ENCODE peak calls at places on chromosomes 16 and 17, in nine cellular contexts. K is K562, P is GM23338, M is omental fat pad, Q is ovary, A is transverse colon, C is lower leg skin, D is type B pancreatic cell, F is gastrocnemius medialis. I is an unnamed sample.

GRCh38 chr16:719815-720506 is 985 bp upstream of the ANTKMT start:
- DNase-seq in K (peak), P (no peak), M (no peak), Q (no peak), A (peak), C (no peak), D (no peak), F (no peak), I (no peak)

GRCh38 chr16:65846210-65846602 is 520.3 kb upstream of the CDH5 start:
- DNase-seq in K (no peak), P (no peak), M (no peak), Q (no peak), A (no peak), C (no peak), D (no peak), F (no peak), I (no peak)

GRCh38 chr17:67879662-67880061 is 54.4 kb downstream of the BPTF start:
- DNase-seq in K (peak), P (peak), M (no peak), Q (no peak), A (no peak), C (no peak), D (no peak), F (no peak), I (no peak)

GRCh38 chr16:8644151-8644512 is 22.6 kb downstream of the METTL22 start:
- DNase-seq in K (no peak), P (no peak), M (no peak), Q (no peak), A (no peak), C (no peak), D (no peak), F (no peak), I (no peak)

GRCh38 chr17:82215095-82215971 is 2.7 kb upstream of the CCDC57 start:
- DNase-seq in K (peak), P (peak), M (no peak), Q (no peak), A (no peak), C (no peak), D (no peak), F (no peak), I (no peak)

GRCh38 chr17:79393358-79394038 is 217.4 kb downstream of the RBFOX3 start:
- DNase-seq in K (peak), P (peak), M (peak), Q (peak), A (peak), C (peak), D (peak), F (peak), I (peak)

GRCh38 chr17:51764387-51764971 is 394.0 kb downstream of the CA10 start:
- DNase-seq in K (peak), P (peak), M (no peak), Q (peak), A (peak), C (peak), D (no peak), F (no peak), I (no peak)

GRCh38 chr17:14048169-14048568 is 21.1 kb upstream of the COX10 start:
- DNase-seq in K (no peak), P (peak), M (no peak), Q (no peak), A (no peak), C (no peak), D (no peak), F (no peak), I (no peak)

GRCh38 chr17:68456529-68457167 is 648 bp downstream of the WIPI1 start:
- DNase-seq in K (no peak), P (peak), M (peak), Q (peak), A (peak), C (peak), D (no peak), F (peak), I (peak)

GRCh38 chr17:50129946-50130777 is at the start of gene SAMD14:
- DNase-seq in K (peak), P (peak), M (no peak), Q (no peak), A (no peak), C (no peak), D (no peak), F (no peak), I (no peak)

GRCh38 chr17:12047977-12048376 is 27.3 kb downstream of the MAP2K4 start:
- DNase-seq in K (peak), P (no peak), M (no peak), Q (no peak), A (no peak), C (no peak), D (no peak), F (no peak), I (no peak)

GRCh38 chr17:60639019-60639330 is 38.7 kb upstream of the BCAS3 start:
- DNase-seq in K (no peak), P (no peak), M (no peak), Q (no peak), A (no peak), C (no peak), D (no peak), F (no peak), I (no peak)
- TF ChIP-seq CTCF in K (no peak), P (no peak), M (no peak), Q (no peak), A (no peak), C (no peak), D (no peak), F (no peak), I (no peak)

DNA sequence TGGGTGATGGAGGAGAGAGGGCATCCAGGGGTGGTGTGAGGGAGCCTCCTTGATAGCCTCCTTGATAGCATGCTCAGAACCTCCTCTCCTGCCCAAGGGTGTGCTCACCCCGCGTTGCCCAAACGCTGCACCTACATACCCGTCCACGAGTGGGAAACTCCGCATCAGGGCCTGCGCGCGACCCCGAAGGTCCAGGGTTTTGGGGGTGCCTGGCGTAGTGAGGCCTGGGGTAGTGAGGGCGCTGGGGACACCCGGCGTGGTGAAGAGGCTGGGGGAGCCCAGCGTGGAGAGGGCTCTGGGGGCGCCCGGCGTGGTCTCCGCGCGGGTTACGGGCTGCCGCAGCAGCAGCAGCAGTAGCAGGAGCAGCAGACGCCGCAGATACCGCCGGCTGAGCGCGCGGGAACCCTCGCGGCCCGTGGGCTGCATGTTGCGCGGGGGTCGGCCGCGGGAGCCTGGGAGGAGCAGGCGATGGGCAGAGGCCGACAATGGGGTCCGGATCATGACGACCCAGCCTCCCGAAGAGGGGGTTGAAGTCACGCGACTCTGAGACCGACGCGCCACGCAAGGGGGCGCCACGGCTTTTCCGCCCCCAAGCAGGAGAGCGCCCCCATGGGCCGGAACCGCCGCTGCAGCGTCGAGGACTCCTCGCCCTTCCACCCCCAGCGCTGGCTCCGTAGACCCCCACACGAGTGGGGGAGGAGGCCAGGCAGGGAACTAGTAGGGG is at the start of gene DPEP3:
- DNase-seq in K (no peak), P (peak), M (no peak), Q (no peak), A (no peak), C (no peak), D (no peak), F (no peak), I (no peak)
- TF ChIP-seq CTCF in K (no peak), P (peak), M (no peak), Q (no peak), A (no peak), C (no peak), D (no peak), F (no peak), I (no peak)

GRCh38 chr16:14198603-14199002 is 127.5 kb downstream of the MRTFB start:
- DNase-seq in K (no peak), P (no peak), M (no peak), Q (no peak), A (no peak), C (no peak), D (no peak), F (no peak), I (no peak)
- TF ChIP-seq CTCF in K (no peak), P (no peak), M (no peak), Q (no peak), A (no peak), C (no peak), D (no peak), F (no peak), I (no peak)

GRCh38 chr16:48862087-48862532 is 252.1 kb upstream of the N4BP1 start:
- DNase-seq in K (no peak), P (peak), M (no peak), Q (no peak), A (peak), C (no peak), D (no peak), F (no peak), I (no peak)
- TF ChIP-seq CTCF in K (peak), P (peak), M (no peak), Q (no peak), A (no peak), C (no peak), D (peak), F (no peak), I (no peak)